ENCODE peak calls at places on chromosome 11, in six cellular contexts. One of them, this sample, is unnamed.

GRCh38 chr11:623999-624704 is 603 bp downstream of the CDHR5 start:
- DNase-seq in A549: peak; percentile 74
- DNase-seq in H1: no peak
- DNase-seq in HepG2: no peak
- DNase-seq in IMR-90: no peak
- DNase-seq in K562: no peak
- DNase-seq in this sample: peak; percentile 48

GRCh38 chr11:46511352-46511751 is 82.5 kb downstream of the AMBRA1 start:
- DNase-seq in A549: no peak
- DNase-seq in H1: no peak
- DNase-seq in HepG2: no peak
- DNase-seq in IMR-90: no peak
- DNase-seq in K562: no peak
- DNase-seq in this sample: no peak

GRCh38 chr11:44467413-44467812 is 98.0 kb upstream of the CD82 start:
- DNase-seq in A549: no peak
- DNase-seq in H1: no peak
- DNase-seq in HepG2: no peak
- DNase-seq in IMR-90: no peak
- DNase-seq in K562: no peak
- DNase-seq in this sample: no peak

GRCh38 chr11:77473001-77473800 is 693 bp downstream of the PAK1 start:
- DNase-seq in A549: peak; percentile 15
- DNase-seq in H1: no peak
- DNase-seq in HepG2: no peak
- DNase-seq in IMR-90: no peak
- DNase-seq in K562: peak; percentile 53
- DNase-seq in this sample: no peak

GRCh38 chr11:12679471-12679870 is 5.2 kb downstream of the TEAD1 start:
- DNase-seq in A549: no peak
- DNase-seq in H1: no peak
- DNase-seq in HepG2: no peak
- DNase-seq in IMR-90: no peak
- DNase-seq in K562: no peak
- DNase-seq in this sample: no peak

GRCh38 chr11:7555067-7555699 is 41.4 kb downstream of the PPFIBP2 start:
- DNase-seq in A549: no peak
- DNase-seq in H1: no peak
- DNase-seq in HepG2: no peak
- DNase-seq in IMR-90: no peak
- DNase-seq in K562: no peak
- DNase-seq in this sample: no peak

GRCh38 chr11:129192150-129192549 is at the start of gene ARHGAP32:
- DNase-seq in A549: peak; percentile 8
- DNase-seq in H1: no peak
- DNase-seq in HepG2: no peak
- DNase-seq in IMR-90: no peak
- DNase-seq in K562: no peak
- DNase-seq in this sample: no peak

GRCh38 chr11:12092714-12093113 is 17.7 kb upstream of the MICAL2 start:
- DNase-seq in A549: no peak
- DNase-seq in H1: no peak
- DNase-seq in HepG2: no peak
- DNase-seq in IMR-90: no peak
- DNase-seq in K562: no peak
- DNase-seq in this sample: no peak

GRCh38 chr11:84430661-84431060 is 1144.5 kb upstream of the CCDC90B start:
- DNase-seq in A549: peak; percentile 9
- DNase-seq in H1: no peak
- DNase-seq in HepG2: no peak
- DNase-seq in IMR-90: no peak
- DNase-seq in K562: no peak
- DNase-seq in this sample: no peak

GRCh38 chr11:11313426-11313825 is 39.6 kb downstream of the CSNK2A3 start:
- DNase-seq in A549: peak; percentile 66
- DNase-seq in H1: no peak
- DNase-seq in HepG2: peak; percentile 7
- DNase-seq in IMR-90: peak; percentile 50
- DNase-seq in K562: no peak
- DNase-seq in this sample: no peak

GRCh38 chr11:45924036-45924915 is 1.8 kb downstream of the LARGE2 start:
- DNase-seq in A549: no peak
- DNase-seq in H1: no peak
- DNase-seq in HepG2: no peak
- DNase-seq in IMR-90: no peak
- DNase-seq in K562: no peak
- DNase-seq in this sample: no peak

GRCh38 chr11:111512296-111513239 is at the start of gene BTG4:
- DNase-seq in A549: peak; percentile 31
- DNase-seq in H1: no peak
- DNase-seq in HepG2: no peak
- DNase-seq in IMR-90: no peak
- DNase-seq in K562: peak; percentile 60
- DNase-seq in this sample: no peak

GRCh38 chr11:64538501-64538951 is 52.5 kb upstream of the SLC22A12 start:
- DNase-seq in A549: no peak
- DNase-seq in H1: no peak
- DNase-seq in HepG2: no peak
- DNase-seq in IMR-90: no peak
- DNase-seq in K562: no peak
- DNase-seq in this sample: no peak

GRCh38 chr11:34656062-34656720 is 35.3 kb downstream of the EHF start:
- DNase-seq in A549: no peak
- DNase-seq in H1: no peak
- DNase-seq in HepG2: peak; percentile 96
- DNase-seq in IMR-90: peak; percentile 28
- DNase-seq in K562: no peak
- DNase-seq in this sample: no peak

GRCh38 chr11:18650859-18651557 is 16.9 kb upstream of the SPTY2D1 start:
- DNase-seq in A549: peak; percentile 80
- DNase-seq in H1: peak; percentile 31
- DNase-seq in HepG2: peak; percentile 49
- DNase-seq in IMR-90: peak; percentile 69
- DNase-seq in K562: peak; percentile 63
- DNase-seq in this sample: peak; percentile 69

GRCh38 chr11:19938051-19938856 is 222.0 kb downstream of the DBX1 start:
- DNase-seq in A549: peak; percentile 63
- DNase-seq in H1: no peak
- DNase-seq in HepG2: peak; percentile 40
- DNase-seq in IMR-90: peak; percentile 54
- DNase-seq in K562: peak; percentile 84
- DNase-seq in this sample: peak; percentile 36

GRCh38 chr11:28133146-28133545 is 25.0 kb downstream of the METTL15 start:
- DNase-seq in A549: no peak
- DNase-seq in H1: no peak
- DNase-seq in HepG2: no peak
- DNase-seq in IMR-90: peak; percentile 34
- DNase-seq in K562: no peak
- DNase-seq in this sample: no peak

GRCh38 chr11:65572356-65573043 is at the start of gene FAM89B:
- DNase-seq in A549: peak; percentile 82
- DNase-seq in H1: no peak
- DNase-seq in HepG2: no peak
- DNase-seq in IMR-90: peak; percentile 77
- DNase-seq in K562: peak; percentile 67
- DNase-seq in this sample: no peak

GRCh38 chr11:56659755-56660154 is 3.7 kb upstream of the OR5AR1 start:
- DNase-seq in A549: no peak
- DNase-seq in H1: peak; percentile 63
- DNase-seq in HepG2: no peak
- DNase-seq in IMR-90: no peak
- DNase-seq in K562: no peak
- DNase-seq in this sample: no peak

GRCh38 chr11:10898763-10899541 is 41.1 kb upstream of the ZBED5 start:
- DNase-seq in A549: no peak
- DNase-seq in H1: no peak
- DNase-seq in HepG2: no peak
- DNase-seq in IMR-90: no peak
- DNase-seq in K562: peak; percentile 44
- DNase-seq in this sample: no peak

GRCh38 chr11:27718853-27719574 is 18.8 kb upstream of the BDNF start:
- DNase-seq in A549: peak; percentile 64
- DNase-seq in H1: no peak
- DNase-seq in HepG2: no peak
- DNase-seq in IMR-90: peak; percentile 65
- DNase-seq in K562: no peak
- DNase-seq in this sample: no peak

GRCh38 chr11:27468643-27469332 is 3.8 kb downstream of the LGR4 start:
- DNase-seq in A549: peak; percentile 49
- DNase-seq in H1: no peak
- DNase-seq in HepG2: no peak
- DNase-seq in IMR-90: peak; percentile 29
- DNase-seq in K562: no peak
- DNase-seq in this sample: no peak

GRCh38 chr11:45102361-45102809 is 44.1 kb upstream of the PRDM11 start:
- DNase-seq in A549: no peak
- DNase-seq in H1: no peak
- DNase-seq in HepG2: no peak
- DNase-seq in IMR-90: no peak
- DNase-seq in K562: no peak
- DNase-seq in this sample: no peak

DNA sequence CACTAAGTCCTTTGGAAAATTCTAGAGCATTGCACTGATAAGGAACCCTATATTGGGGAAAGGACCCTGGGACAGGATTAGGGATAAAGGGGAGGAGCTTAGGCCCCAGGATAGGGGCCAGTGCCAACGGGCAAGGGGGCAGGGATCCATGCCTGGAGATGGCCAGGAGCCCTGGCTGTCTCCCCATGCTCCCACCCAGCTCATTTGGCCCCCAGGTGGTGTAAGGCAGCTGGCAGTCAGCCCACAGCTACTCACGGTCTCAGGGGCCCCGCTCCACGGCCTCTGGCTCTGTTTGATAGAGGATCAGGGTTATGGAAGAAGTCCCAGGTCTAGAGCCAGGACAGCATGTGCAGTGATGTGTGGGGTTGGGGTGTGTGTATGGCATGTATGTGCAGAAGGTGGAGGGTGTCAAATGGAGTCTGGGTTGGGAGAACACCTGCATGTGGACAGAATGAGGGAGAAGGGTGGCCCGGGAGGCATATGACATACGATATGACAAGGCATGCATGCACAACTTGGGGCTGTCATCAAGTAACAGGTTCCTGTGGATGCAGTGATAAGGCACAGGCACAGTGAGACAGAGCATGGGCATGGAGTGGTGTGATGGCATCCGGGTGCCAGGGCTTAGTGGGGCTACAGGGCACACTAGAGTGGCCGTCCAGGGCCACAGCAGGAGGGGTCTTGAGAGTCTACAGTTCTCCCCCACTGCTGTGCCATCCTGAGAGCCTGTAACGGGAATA is 18.4 kb upstream of the PDE2A start:
- DNase-seq in A549: no peak
- DNase-seq in H1: no peak
- DNase-seq in HepG2: no peak
- DNase-seq in IMR-90: no peak
- DNase-seq in K562: no peak
- DNase-seq in this sample: no peak
- TF ChIP-seq CEBPB in A549: no peak
- TF ChIP-seq CEBPB in H1: no peak
- TF ChIP-seq CEBPB in HepG2: no peak
- TF ChIP-seq CEBPB in IMR-90: no peak
- TF ChIP-seq CEBPB in K562: no peak
- TF ChIP-seq CEBPB in this sample: no peak

GRCh38 chr11:93249437-93250210 is 51.8 kb upstream of the SLC36A4 start:
- DNase-seq in A549: no peak
- DNase-seq in H1: no peak
- DNase-seq in HepG2: no peak
- DNase-seq in IMR-90: no peak
- DNase-seq in K562: no peak
- DNase-seq in this sample: no peak
- TF ChIP-seq CEBPB in A549: no peak
- TF ChIP-seq CEBPB in H1: no peak
- TF ChIP-seq CEBPB in HepG2: no peak
- TF ChIP-seq CEBPB in IMR-90: peak; percentile 14
- TF ChIP-seq CEBPB in K562: no peak
- TF ChIP-seq CEBPB in this sample: no peak

DNA sequence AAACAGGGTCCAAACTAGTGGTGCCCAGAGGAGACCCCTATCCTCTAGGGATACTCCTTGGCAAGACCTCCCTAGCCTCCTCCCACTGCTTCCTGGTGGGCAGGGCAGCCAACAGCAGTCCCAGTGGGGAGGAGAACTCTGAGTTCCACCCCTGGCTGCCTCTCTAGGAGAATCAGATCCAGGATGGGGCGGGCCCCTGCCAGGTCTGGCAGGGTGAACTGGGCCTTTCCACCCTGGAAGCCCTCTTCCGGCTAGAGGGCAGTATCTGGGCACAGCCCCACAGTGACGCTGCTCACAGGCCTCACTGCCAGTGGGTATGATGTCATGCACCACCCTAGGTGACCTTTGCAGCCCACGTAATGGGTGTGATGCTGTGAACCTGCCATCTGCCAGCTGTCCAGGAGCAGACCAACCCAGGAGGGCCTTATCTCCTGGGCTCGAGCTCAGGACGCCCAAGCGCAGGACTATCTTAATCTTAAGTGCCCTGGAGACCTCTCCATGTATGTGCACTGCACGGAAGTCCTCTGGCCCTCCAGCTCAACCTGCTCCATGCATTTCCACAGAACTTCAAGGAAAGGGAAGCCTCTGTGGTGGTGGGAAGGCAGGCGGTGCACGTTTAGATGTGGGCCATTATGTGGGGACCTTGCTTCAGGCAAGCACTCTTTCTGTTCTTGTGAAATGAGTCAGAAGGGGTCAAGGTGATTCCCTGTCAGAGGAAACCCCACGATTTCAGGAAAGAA is 31.8 kb upstream of the FCHSD2 start:
- DNase-seq in A549: no peak
- DNase-seq in H1: no peak
- DNase-seq in HepG2: peak; percentile 54
- DNase-seq in IMR-90: peak; percentile 25
- DNase-seq in K562: no peak
- DNase-seq in this sample: no peak
- TF ChIP-seq CEBPB in A549: no peak
- TF ChIP-seq CEBPB in H1: no peak
- TF ChIP-seq CEBPB in HepG2: no peak
- TF ChIP-seq CEBPB in IMR-90: no peak
- TF ChIP-seq CEBPB in K562: no peak
- TF ChIP-seq CEBPB in this sample: no peak

GRCh38 chr11:69613594-69613993 is 27.4 kb upstream of the CCND1 start:
- DNase-seq in A549: no peak
- DNase-seq in H1: no peak
- DNase-seq in HepG2: no peak
- DNase-seq in IMR-90: no peak
- DNase-seq in K562: no peak
- DNase-seq in this sample: no peak
- TF ChIP-seq CEBPB in A549: no peak
- TF ChIP-seq CEBPB in H1: no peak
- TF ChIP-seq CEBPB in HepG2: no peak
- TF ChIP-seq CEBPB in IMR-90: no peak
- TF ChIP-seq CEBPB in K562: no peak
- TF ChIP-seq CEBPB in this sample: no peak

DNA sequence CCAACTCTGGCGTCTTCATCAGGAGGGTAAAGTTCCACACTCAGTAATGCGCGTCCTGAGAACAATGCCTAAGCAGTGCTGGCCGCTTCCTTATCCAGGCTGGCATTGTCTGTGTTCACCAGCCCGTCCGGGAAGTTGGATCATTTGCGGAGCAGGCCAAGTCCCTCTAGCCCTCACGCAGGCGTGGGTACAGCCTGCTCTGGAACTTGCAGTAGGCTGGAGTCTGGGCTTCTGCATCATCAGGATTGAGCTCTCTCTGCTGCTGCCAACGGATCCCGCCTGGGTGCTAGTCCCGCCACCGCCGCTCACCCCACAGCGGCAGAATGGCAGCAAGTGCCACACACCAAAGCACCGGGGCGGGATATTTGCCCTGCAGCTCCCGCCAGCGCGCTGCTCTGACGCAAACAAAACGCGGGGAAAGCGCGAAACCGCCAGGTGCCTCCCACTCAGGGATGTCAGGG is 29.0 kb downstream of the GLYATL1 start:
- DNase-seq in A549: no peak
- DNase-seq in H1: no peak
- DNase-seq in HepG2: no peak
- DNase-seq in IMR-90: no peak
- DNase-seq in K562: no peak
- DNase-seq in this sample: no peak
- TF ChIP-seq CEBPB in A549: no peak
- TF ChIP-seq CEBPB in H1: no peak
- TF ChIP-seq CEBPB in HepG2: no peak
- TF ChIP-seq CEBPB in IMR-90: no peak
- TF ChIP-seq CEBPB in K562: no peak
- TF ChIP-seq CEBPB in this sample: no peak

This sample was measured in HCT116.